ENCODE peak calls at places on chromosome 2, in five cellular contexts. W is breast epithelium; A is neural progenitor cell; O is heart left ventricle; T is CD8-positive, alpha-beta T cell. I is an unnamed sample.

GRCh38 chr2:12044857-12045256 is 298.4 kb downstream of the LPIN1 start:
- DNase-seq in W (no peak), A (no peak), O (no peak), T (peak; percentile 39), I (no peak)

GRCh38 chr2:429575-430254 is 141.8 kb upstream of the ALKAL2 start:
- DNase-seq in W (no peak), A (no peak), O (no peak), T (no peak), I (no peak)

GRCh38 chr2:100919316-100919715 is 82.8 kb upstream of the RPL31 start:
- DNase-seq in W (no peak), A (peak; percentile 58), O (no peak), T (no peak), I (no peak)

GRCh38 chr2:205769494-205769848 is 87.2 kb downstream of the NRP2 start:
- DNase-seq in W (no peak), A (no peak), O (no peak), T (no peak), I (no peak)

GRCh38 chr2:235493402-235493774 is 455 bp upstream of the AGAP1 start:
- DNase-seq in W (no peak), A (no peak), O (no peak), T (no peak), I (no peak)

GRCh38 chr2:12106440-12107080 is 360.1 kb downstream of the LPIN1 start:
- DNase-seq in W (no peak), A (no peak), O (peak; percentile 89), T (no peak), I (peak; percentile 77)

GRCh38 chr2:149692837-149693518 is 105.4 kb upstream of the MMADHC start:
- DNase-seq in W (no peak), A (no peak), O (no peak), T (no peak), I (no peak)

GRCh38 chr2:974054-974453 is 23.4 kb downstream of the SNTG2 start:
- DNase-seq in W (no peak), A (no peak), O (no peak), T (peak; percentile 36), I (no peak)

GRCh38 chr2:28627722-28628480 is 123.7 kb upstream of the PPP1CB start:
- DNase-seq in W (no peak), A (no peak), O (peak; percentile 78), T (no peak), I (no peak)

GRCh38 chr2:55230551-55230950 is 1.5 kb downstream of the CLHC1 start:
- DNase-seq in W (no peak), A (no peak), O (no peak), T (no peak), I (no peak)

GRCh38 chr2:238523158-238524110 is 96.7 kb downstream of the ASB1 start:
- DNase-seq in W (no peak), A (peak; percentile 72), O (peak; percentile 38), T (no peak), I (peak; percentile 53)

GRCh38 chr2:234364718-234365117 is 132.2 kb downstream of the ARL4C start:
- DNase-seq in W (no peak), A (peak; percentile 26), O (no peak), T (no peak), I (no peak)

GRCh38 chr2:36731941-36732700 is 35.6 kb downstream of the VIT start:
- DNase-seq in W (no peak), A (no peak), O (no peak), T (no peak), I (no peak)

GRCh38 chr2:9247786-9248185 is 41.2 kb downstream of the ASAP2 start:
- DNase-seq in W (peak; percentile 35), A (no peak), O (peak; percentile 53), T (no peak), I (no peak)

GRCh38 chr2:36734304-36734703 is 37.8 kb downstream of the VIT start:
- DNase-seq in W (no peak), A (no peak), O (no peak), T (no peak), I (no peak)

GRCh38 chr2:202133556-202134245 is 60.6 kb downstream of the KIAA2012 start:
- DNase-seq in W (no peak), A (no peak), O (no peak), T (no peak), I (no peak)

GRCh38 chr2:200963129-200963917 is at the start of gene ORC2:
- DNase-seq in W (peak; percentile 92), A (peak; percentile 97), O (peak; percentile 95), T (peak; percentile 90), I (peak; percentile 95)

GRCh38 chr2:8643996-8644356 is 37.9 kb upstream of the ID2 start:
- DNase-seq in W (no peak), A (no peak), O (no peak), T (no peak), I (no peak)

GRCh38 chr2:215895330-215895729 is 118.0 kb downstream of the MREG start:
- DNase-seq in W (no peak), A (no peak), O (no peak), T (no peak), I (no peak)

GRCh38 chr2:230864122-230864604 is 579 bp upstream of the ITM2C start:
- DNase-seq in W (no peak), A (no peak), O (no peak), T (no peak), I (no peak)

GRCh38 chr2:71505086-71505769 is 51.9 kb downstream of the DYSF start:
- DNase-seq in W (no peak), A (no peak), O (peak; percentile 51), T (no peak), I (no peak)

GRCh38 chr2:217834744-217835513 is 167.9 kb downstream of the TNS1 start:
- DNase-seq in W (no peak), A (no peak), O (peak; percentile 31), T (no peak), I (no peak)

GRCh38 chr2:240405654-240406313 is 29.7 kb upstream of the GPC1 start:
- DNase-seq in W (peak; percentile 43), A (no peak), O (no peak), T (no peak), I (no peak)

GRCh38 chr2:181876614-181877063 is 14.9 kb upstream of the ITPRID2 start:
- DNase-seq in W (no peak), A (no peak), O (peak; percentile 19), T (no peak), I (no peak)

GRCh38 chr2:170157025-170157684 is 20.8 kb upstream of the MYO3B start:
- DNase-seq in W (no peak), A (no peak), O (no peak), T (no peak), I (no peak)

GRCh38 chr2:119525574-119525973 is 1.3 kb upstream of the SCTR start:
- DNase-seq in W (no peak), A (no peak), O (no peak), T (no peak), I (no peak)

GRCh38 chr2:119521437-119521825 is 2.9 kb downstream of the SCTR start:
- DNase-seq in W (no peak), A (no peak), O (no peak), T (no peak), I (no peak)

GRCh38 chr2:119522561-119523110 is 1.6 kb downstream of the SCTR start:
- DNase-seq in W (no peak), A (no peak), O (no peak), T (no peak), I (no peak)

GRCh38 chr2:119523959-119524694 is at the start of gene SCTR:
- DNase-seq in W (no peak), A (peak; percentile 77), O (no peak), T (no peak), I (no peak)

GRCh38 chr2:119523383-119523958 is 812 bp downstream of the SCTR start:
- DNase-seq in W (no peak), A (no peak), O (no peak), T (no peak), I (no peak)
- H3K27me3 ChIP-seq in W (peaks cover 46% of the 10 kb centered on the region), A (peaks cover 65% of the 10 kb centered on the region), O (peaks cover 5% of the 10 kb centered on the region), T (no peaks in the 10 kb centered on the region), I (no peaks in the 10 kb centered on the region)

GRCh38 chr2:10828346-10828745 is 15.8 kb upstream of the PDIA6 start:
- DNase-seq in W (no peak), A (no peak), O (no peak), T (no peak), I (no peak)
- H3K27me3 ChIP-seq in W (peaks cover 26% of the 10 kb centered on the region), A (peaks cover 17% of the 10 kb centered on the region), O (peaks cover 7% of the 10 kb centered on the region), T (peaks cover 4% of the 10 kb centered on the region), I (no peaks in the 10 kb centered on the region)

GRCh38 chr2:111896576-111896975 is 1.8 kb upstream of the MERTK start:
- DNase-seq in W (no peak), A (no peak), O (no peak), T (no peak), I (no peak)

GRCh38 chr2:111897924-111898702 is at the start of gene MERTK:
- DNase-seq in W (peak; percentile 79), A (peak; percentile 97), O (peak; percentile 90), T (peak; percentile 26), I (peak; percentile 96)

GRCh38 chr2:111896007-111896406 is 2.4 kb upstream of the MERTK start:
- DNase-seq in W (no peak), A (no peak), O (peak; percentile 35), T (no peak), I (no peak)

GRCh38 chr2:111898703-111899514 is 502 bp downstream of the MERTK start:
- DNase-seq in W (no peak), A (peak; percentile 68), O (peak; percentile 57), T (no peak), I (no peak)

DNA sequence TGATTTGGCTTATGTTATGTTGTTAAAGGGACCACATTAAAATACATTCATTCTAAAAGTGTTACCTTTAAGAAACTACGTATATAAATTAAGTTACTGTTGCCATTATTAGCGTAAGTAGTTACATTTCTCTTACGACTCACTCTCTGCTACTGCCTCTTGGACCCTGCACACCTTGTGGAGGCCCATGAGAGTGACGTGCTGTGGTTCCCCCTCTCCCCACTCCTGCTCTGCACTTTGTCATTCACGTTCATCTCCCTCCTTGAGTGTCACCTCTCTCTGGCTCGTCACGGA is 830 bp upstream of the MERTK start:
- DNase-seq in W (no peak), A (no peak), O (no peak), T (no peak), I (no peak)
- H3K27me3 ChIP-seq in W (no peaks in the 10 kb centered on the region), A (peaks cover 46% of the 10 kb centered on the region), O (no peaks in the 10 kb centered on the region), T (no peaks in the 10 kb centered on the region), I (no peaks in the 10 kb centered on the region)

DNA sequence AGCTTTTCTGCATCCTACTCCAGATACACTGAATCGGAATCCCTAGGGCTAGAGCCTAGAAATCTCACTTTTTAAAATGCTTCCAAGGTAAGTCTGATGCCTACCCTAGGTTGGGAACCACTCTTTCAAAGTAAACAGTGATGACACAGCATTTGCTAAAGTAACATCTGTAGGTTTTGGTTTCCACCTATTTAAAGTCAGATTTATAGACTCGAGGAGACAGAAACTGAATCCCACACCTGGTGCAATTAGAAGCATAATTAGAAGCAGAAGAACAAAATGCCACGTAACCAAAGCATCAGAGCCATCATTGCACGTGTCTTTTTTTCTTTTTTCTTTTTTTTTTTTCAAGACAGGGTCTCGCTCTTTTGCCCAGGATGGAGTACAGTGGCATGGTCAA is 40.9 kb downstream of the PDK1 start:
- DNase-seq in W (no peak), A (no peak), O (no peak), T (no peak), I (no peak)
- H3K27me3 ChIP-seq in W (no peaks in the 10 kb centered on the region), A (no peaks in the 10 kb centered on the region), O (no peaks in the 10 kb centered on the region), T (no peaks in the 10 kb centered on the region), I (no peaks in the 10 kb centered on the region)

GRCh38 chr2:68832161-68832869 is 38.9 kb downstream of the BMP10 start:
- DNase-seq in W (no peak), A (no peak), O (peak; percentile 82), T (peak; percentile 17), I (peak; percentile 75)
- H3K27me3 ChIP-seq in W (no peaks in the 10 kb centered on the region), A (no peaks in the 10 kb centered on the region), O (no peaks in the 10 kb centered on the region), T (no peaks in the 10 kb centered on the region), I (no peaks in the 10 kb centered on the region)

I was measured in right cardiac atrium.